ENCODE peak calls at places on chromosomes 5 and 9, in nine cellular contexts. S, Z, G, U, O, V, F, R and E are unnamed samples.

GRCh38 chr9:121464968-121465367 is 34.7 kb downstream of the GGTA1 start:
- DNase-seq in S (no peak), Z (peak), G (no peak), U (no peak), O (no peak), V (no peak), F (no peak), R (no peak), E (no peak)

GRCh38 chr5:73897886-73898285 is 271.9 kb downstream of the ARHGEF28 start:
- DNase-seq in S (no peak), Z (no peak), G (no peak), U (no peak), O (no peak), V (no peak), F (no peak), R (no peak), E (no peak)

GRCh38 chr5:99019254-99019653 is 90.4 kb upstream of the CHD1 start:
- DNase-seq in S (no peak), Z (no peak), G (no peak), U (no peak), O (no peak), V (no peak), F (no peak), R (no peak), E (no peak)

GRCh38 chr5:173056783-173057061 is 570 bp downstream of the CREBRF start:
- DNase-seq in S (no peak), Z (no peak), G (no peak), U (no peak), O (no peak), V (no peak), F (no peak), R (no peak), E (no peak)

GRCh38 chr9:70868661-70869652 is 252.5 kb downstream of the TRPM3 start:
- DNase-seq in S (no peak), Z (no peak), G (peak), U (peak), O (no peak), V (peak), F (no peak), R (no peak), E (no peak)

GRCh38 chr9:72022846-72023245 is 37.6 kb downstream of the C9orf57 start:
- DNase-seq in S (no peak), Z (no peak), G (no peak), U (no peak), O (no peak), V (peak), F (no peak), R (no peak), E (peak)

GRCh38 chr5:112227911-112228631 is 191.0 kb downstream of the EPB41L4A start:
- DNase-seq in S (no peak), Z (no peak), G (no peak), U (no peak), O (no peak), V (no peak), F (no peak), R (no peak), E (no peak)

GRCh38 chr9:92064711-92065110 is 50.5 kb downstream of the SPTLC1 start:
- DNase-seq in S (no peak), Z (no peak), G (no peak), U (no peak), O (no peak), V (no peak), F (no peak), R (no peak), E (peak)

GRCh38 chr9:79387091-79387490 is 184.7 kb upstream of the TLE4 start:
- DNase-seq in S (no peak), Z (no peak), G (no peak), U (no peak), O (no peak), V (no peak), F (no peak), R (no peak), E (no peak)

GRCh38 chr9:116080561-116080960 is 73.0 kb upstream of the PAPPA start:
- DNase-seq in S (no peak), Z (no peak), G (no peak), U (no peak), O (no peak), V (no peak), F (no peak), R (no peak), E (no peak)

GRCh38 chr5:152063004-152063403 is 138.4 kb upstream of the GLRA1 start:
- DNase-seq in S (no peak), Z (no peak), G (no peak), U (no peak), O (no peak), V (no peak), F (no peak), R (no peak), E (no peak)

GRCh38 chr5:135110941-135111596 is 77.0 kb upstream of the PITX1 start:
- DNase-seq in S (peak), Z (no peak), G (no peak), U (no peak), O (no peak), V (no peak), F (no peak), R (no peak), E (no peak)

GRCh38 chr5:32508806-32509805 is 64.6 kb upstream of the ZFR start:
- DNase-seq in S (no peak), Z (no peak), G (no peak), U (no peak), O (no peak), V (no peak), F (no peak), R (no peak), E (peak)

GRCh38 chr9:85016389-85016997 is 347.0 kb downstream of the NTRK2 start:
- DNase-seq in S (no peak), Z (no peak), G (no peak), U (no peak), O (no peak), V (no peak), F (no peak), R (no peak), E (no peak)

GRCh38 chr5:151675225-151675955 is 11.3 kb downstream of the SPARC start:
- DNase-seq in S (no peak), Z (no peak), G (no peak), U (no peak), O (no peak), V (no peak), F (no peak), R (peak), E (no peak)

GRCh38 chr9:93117924-93118862 is 15.9 kb downstream of the NINJ1 start:
- DNase-seq in S (peak), Z (no peak), G (no peak), U (no peak), O (no peak), V (no peak), F (no peak), R (peak), E (no peak)

GRCh38 chr5:108503986-108504385 is 122.1 kb upstream of the FBXL17 start:
- DNase-seq in S (no peak), Z (no peak), G (no peak), U (no peak), O (no peak), V (no peak), F (no peak), R (no peak), E (no peak)

GRCh38 chr5:175305251-175305650 is 138.7 kb downstream of the DRD1 start:
- DNase-seq in S (no peak), Z (no peak), G (no peak), U (no peak), O (no peak), V (no peak), F (no peak), R (no peak), E (no peak)

GRCh38 chr9:107635803-107636174 is 146.2 kb upstream of the KLF4 start:
- DNase-seq in S (no peak), Z (no peak), G (no peak), U (no peak), O (no peak), V (no peak), F (no peak), R (no peak), E (no peak)

GRCh38 chr5:179613460-179614071 is 9.9 kb downstream of the HNRNPH1 start:
- DNase-seq in S (peak), Z (no peak), G (no peak), U (no peak), O (no peak), V (no peak), F (peak), R (peak), E (no peak)

GRCh38 chr9:2107906-2108451 is 92.8 kb downstream of the SMARCA2 start:
- DNase-seq in S (no peak), Z (no peak), G (no peak), U (no peak), O (no peak), V (no peak), F (no peak), R (no peak), E (no peak)

GRCh38 chr9:74838351-74838750 is 49.4 kb downstream of the TRPM6 start:
- DNase-seq in S (no peak), Z (no peak), G (peak), U (no peak), O (no peak), V (no peak), F (no peak), R (no peak), E (no peak)

GRCh38 chr5:96080557-96080956 is 118.9 kb upstream of the ELL2 start:
- DNase-seq in S (no peak), Z (no peak), G (no peak), U (no peak), O (no peak), V (no peak), F (no peak), R (no peak), E (peak)

GRCh38 chr9:91712811-91713210 is 237.2 kb downstream of the ROR2 start:
- DNase-seq in S (no peak), Z (no peak), G (no peak), U (no peak), O (no peak), V (no peak), F (no peak), R (no peak), E (no peak)

GRCh38 chr5:31811210-31811609 is 172.3 kb downstream of the PDZD2 start:
- DNase-seq in S (no peak), Z (no peak), G (peak), U (no peak), O (no peak), V (peak), F (peak), R (no peak), E (peak)

GRCh38 chr9:25917593-25918426 is 239.6 kb upstream of the TUSC1 start:
- DNase-seq in S (no peak), Z (no peak), G (no peak), U (no peak), O (no peak), V (no peak), F (no peak), R (no peak), E (no peak)

GRCh38 chr5:37896159-37896558 is 56.3 kb upstream of the GDNF start:
- DNase-seq in S (no peak), Z (no peak), G (no peak), U (no peak), O (no peak), V (peak), F (no peak), R (no peak), E (no peak)

GRCh38 chr9:30574355-30575151 is 1809.9 kb upstream of the ACO1 start:
- DNase-seq in S (no peak), Z (no peak), G (no peak), U (no peak), O (no peak), V (peak), F (no peak), R (no peak), E (no peak)

GRCh38 chr5:122350496-122350895 is 38.5 kb downstream of the SNCAIP start:
- DNase-seq in S (no peak), Z (no peak), G (no peak), U (no peak), O (no peak), V (peak), F (no peak), R (no peak), E (no peak)

GRCh38 chr9:29208670-29209069 is 1635.4 kb upstream of the C9orf72 start:
- DNase-seq in S (no peak), Z (no peak), G (no peak), U (no peak), O (no peak), V (no peak), F (no peak), R (no peak), E (no peak)

GRCh38 chr9:13992136-13992798 is 321.7 kb downstream of the NFIB start:
- DNase-seq in S (no peak), Z (no peak), G (no peak), U (no peak), O (no peak), V (peak), F (no peak), R (no peak), E (no peak)

GRCh38 chr9:81472701-81473100 is 216.6 kb downstream of the TLE1 start:
- DNase-seq in S (no peak), Z (no peak), G (no peak), U (no peak), O (no peak), V (no peak), F (no peak), R (no peak), E (no peak)

GRCh38 chr9:136110082-136111061 is 8.3 kb downstream of the TMEM250 start:
- DNase-seq in S (no peak), Z (no peak), G (no peak), U (no peak), O (no peak), V (no peak), F (no peak), R (no peak), E (no peak)

GRCh38 chr5:149172261-149172660 is 31.0 kb downstream of the ABLIM3 start:
- DNase-seq in S (no peak), Z (no peak), G (no peak), U (no peak), O (no peak), V (no peak), F (no peak), R (no peak), E (peak)

GRCh38 chr9:38680827-38681226 is 39.1 kb downstream of the FAM240B start:
- DNase-seq in S (no peak), Z (no peak), G (no peak), U (no peak), O (no peak), V (no peak), F (no peak), R (no peak), E (no peak)

GRCh38 chr5:67537439-67538342 is 341.1 kb upstream of the CD180 start:
- DNase-seq in S (no peak), Z (no peak), G (no peak), U (no peak), O (no peak), V (peak), F (no peak), R (no peak), E (no peak)

GRCh38 chr5:160614136-160614535 is 192.5 kb downstream of the PTTG1 start:
- DNase-seq in S (no peak), Z (no peak), G (no peak), U (no peak), O (no peak), V (no peak), F (no peak), R (no peak), E (no peak)